ENCODE peak calls at places on chromosomes 4 and X, in four cellular contexts. M is astrocyte of the spinal cord, K is retina, C is astrocyte of the hippocampus. D is an unnamed sample.

GRCh38 chr4:110122201-110122600 is 76.2 kb downstream of the ELOVL6 start:
- DNase-seq in K (no peak), C (no peak), M (no peak), D (no peak)

GRCh38 chr4:149248191-149248590 is 567.5 kb downstream of the IQCM start:
- DNase-seq in K (peak; percentile 11), C (no peak), M (no peak), D (no peak)

GRCh38 chr4:48071171-48071570 is 54.6 kb downstream of the NIPAL1 start:
- DNase-seq in K (no peak), M (no peak), C (peak; percentile 36), D (peak; percentile 14)

GRCh38 chrX:82626978-82627377 is 881.1 kb upstream of the POU3F4 start:
- DNase-seq in K (no peak), M (no peak), C (no peak), D (no peak)

GRCh38 chr4:38591617-38592337 is 72.2 kb upstream of the KLF3 start:
- DNase-seq in M (no peak), C (peak; percentile 24), K (no peak), D (no peak)

GRCh38 chrX:154348646-154349358 is 25.6 kb downstream of the FLNA start:
- DNase-seq in M (no peak), C (no peak), K (no peak), D (no peak)

GRCh38 chrX:64975989-64976672 is at the start of gene ZC4H2:
- DNase-seq in K (peak; percentile 88), M (peak; percentile 81), C (peak; percentile 88), D (peak; percentile 55)

GRCh38 chr4:115145393-115146160 is 32.2 kb upstream of the NDST4 start:
- DNase-seq in M (no peak), C (no peak), K (no peak), D (no peak)

GRCh38 chrX:28847423-28847822 is 260.2 kb downstream of the IL1RAPL1 start:
- DNase-seq in K (no peak), M (peak; percentile 50), C (peak; percentile 67), D (peak; percentile 66)

GRCh38 chrX:37314526-37314925 is 34.6 kb upstream of the PRRG1 start:
- DNase-seq in M (peak; percentile 31), K (no peak), C (peak; percentile 20), D (peak; percentile 25)

GRCh38 chrX:1451676-1452496 is 823 bp downstream of the ASMTL start:
- DNase-seq in C (no peak), K (no peak), M (no peak), D (no peak)

GRCh38 chr4:106766519-106766918 is 269.6 kb downstream of the DKK2 start:
- DNase-seq in K (no peak), C (peak; percentile 29), M (peak; percentile 30), D (no peak)

GRCh38 chrX:153689654-153690465 is 2.1 kb downstream of the SLC6A8 start:
- DNase-seq in K (no peak), C (peak; percentile 33), M (no peak), D (peak; percentile 46)

GRCh38 chrX:124328765-124329164 is 3.7 kb upstream of the TEX13D start:
- DNase-seq in C (peak; percentile 26), M (peak; percentile 20), K (no peak), D (peak; percentile 0)

GRCh38 chr4:173530326-173531062 is 465 bp upstream of the HAND2 start:
- DNase-seq in M (no peak), C (no peak), K (peak; percentile 62), D (no peak)

GRCh38 chr4:8609824-8610350 is 17.3 kb downstream of the CPZ start:
- DNase-seq in M (no peak), K (no peak), C (no peak), D (no peak)

D was measured in A172.